ENCODE peak calls at places on chromosomes 16 and 17, in five cellular contexts. V is left ventricle myocardium inferior, S is PC-3, L is left lung, K is MG63. O is an unnamed sample. For H3K9me3, the result is how much of the 10 kb centered on the place peaks cover.

GRCh38 chr16:19382887-19383816 is 34.5 kb upstream of the TMC5 start:
- DNase-seq in V (no peak), S (peak), L (peak), K (peak), O (no peak)

GRCh38 chr17:82019905-82020873 is 2.5 kb downstream of the CENPX start:
- DNase-seq in V (peak), S (peak), L (no peak), K (peak), O (peak)

GRCh38 chr16:51431517-51432241 is 280.6 kb upstream of the SALL1 start:
- DNase-seq in V (no peak), S (no peak), L (no peak), K (peak), O (no peak)

GRCh38 chr17:80006339-80006720 is 29.3 kb downstream of the TBC1D16 start:
- DNase-seq in V (no peak), S (no peak), L (no peak), K (no peak), O (no peak)

GRCh38 chr16:87051526-87052320 is 265.5 kb downstream of the C16orf95 start:
- DNase-seq in V (no peak), S (no peak), L (no peak), K (no peak), O (no peak)

GRCh38 chr16:3112058-3112880 is at the start of gene ZNF205:
- DNase-seq in V (peak), S (peak), L (peak), K (peak), O (no peak)

GRCh38 chr17:42233994-42234393 is 39.7 kb upstream of the GHDC start:
- DNase-seq in V (no peak), S (no peak), L (no peak), K (no peak), O (no peak)

GRCh38 chr16:3467920-3468319 is 24.4 kb downstream of the NAA60 start:
- DNase-seq in V (no peak), S (peak), L (no peak), K (peak), O (no peak)

GRCh38 chr17:31629696-31630470 is 229.2 kb downstream of the COPRS start:
- DNase-seq in V (no peak), S (no peak), L (no peak), K (peak), O (no peak)

GRCh38 chr17:47891545-47892088 is 4.4 kb upstream of the SP2 start:
- DNase-seq in V (no peak), S (no peak), L (no peak), K (no peak), O (no peak)

GRCh38 chr16:4214215-4214621 is 27.7 kb downstream of the SRL start:
- DNase-seq in V (no peak), S (peak), L (no peak), K (peak), O (no peak)

GRCh38 chr16:66205287-66206167 is 161.0 kb upstream of the CDH5 start:
- DNase-seq in V (no peak), S (peak), L (no peak), K (peak), O (no peak)

GRCh38 chr17:68428498-68429172 is 28.7 kb downstream of the WIPI1 start:
- DNase-seq in V (no peak), S (no peak), L (no peak), K (no peak), O (no peak)

DNA sequence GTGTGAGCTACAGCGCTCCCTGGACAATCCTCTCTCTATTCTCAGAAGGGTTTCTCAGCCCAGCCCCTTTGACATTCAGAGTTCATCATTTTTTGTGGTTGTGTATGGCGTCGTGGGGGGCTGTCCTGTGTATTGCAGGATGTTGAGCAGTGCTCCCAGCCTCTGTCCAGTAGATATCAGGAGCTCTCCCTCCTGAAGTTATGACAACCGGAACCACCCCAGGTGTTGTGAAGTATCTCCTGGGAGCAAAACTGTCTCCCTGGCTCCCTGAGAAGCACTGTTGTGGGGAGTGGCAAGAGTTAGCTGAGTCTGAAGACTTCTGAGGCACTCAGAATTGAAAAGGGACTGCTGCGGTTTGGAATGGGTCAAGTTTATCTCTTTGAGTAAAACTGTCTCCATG is 56.0 kb upstream of the MGAT5B start:
- DNase-seq in V (no peak), S (no peak), L (no peak), K (no peak), O (no peak)
- H3K9me3 ChIP-seq in V (under half), S (under half), L (under half), K (under half), O (under half)

GRCh38 chr17:33501185-33501584 is 208.1 kb upstream of the ASIC2 start:
- DNase-seq in V (no peak), S (no peak), L (no peak), K (no peak), O (no peak)

GRCh38 chr17:33497623-33498022 is 204.5 kb upstream of the ASIC2 start:
- DNase-seq in V (no peak), S (no peak), L (no peak), K (no peak), O (no peak)

GRCh38 chr17:33499025-33499424 is 205.9 kb upstream of the ASIC2 start:
- DNase-seq in V (no peak), S (no peak), L (no peak), K (no peak), O (no peak)

GRCh38 chr17:33498069-33498468 is 205.0 kb upstream of the ASIC2 start:
- DNase-seq in V (no peak), S (no peak), L (no peak), K (no peak), O (no peak)

GRCh38 chr17:33500141-33500540 is 207.0 kb upstream of the ASIC2 start:
- DNase-seq in V (no peak), S (no peak), L (no peak), K (peak), O (no peak)
- H3K9me3 ChIP-seq in V (under half), S (under half), L (under half), K (under half), O (under half)

GRCh38 chr16:847151-847550 is 46.6 kb upstream of the GNG13 start:
- DNase-seq in V (no peak), S (no peak), L (no peak), K (no peak), O (no peak)

GRCh38 chr16:851209-851810 is 50.8 kb upstream of the GNG13 start:
- DNase-seq in V (no peak), S (no peak), L (no peak), K (no peak), O (no peak)

GRCh38 chr16:850668-851067 is 50.1 kb upstream of the GNG13 start:
- DNase-seq in V (no peak), S (no peak), L (no peak), K (no peak), O (no peak)

GRCh38 chr16:847681-848445 is 47.3 kb upstream of the GNG13 start:
- DNase-seq in V (no peak), S (no peak), L (no peak), K (no peak), O (no peak)

GRCh38 chr16:848510-849253 is 48.1 kb upstream of the GNG13 start:
- DNase-seq in V (no peak), S (no peak), L (no peak), K (no peak), O (no peak)
- H3K9me3 ChIP-seq in V (under half), S (under half), L (under half), K (under half), O (under half)

GRCh38 chr17:27157297-27157696 is 136.6 kb upstream of the WSB1 start:
- DNase-seq in V (no peak), S (no peak), L (no peak), K (no peak), O (no peak)

GRCh38 chr17:27155866-27156265 is 138.0 kb upstream of the WSB1 start:
- DNase-seq in V (peak), S (no peak), L (no peak), K (no peak), O (no peak)

GRCh38 chr17:27153005-27153404 is 140.9 kb upstream of the WSB1 start:
- DNase-seq in V (no peak), S (no peak), L (no peak), K (peak), O (no peak)

GRCh38 chr17:27157898-27158297 is 136.0 kb upstream of the WSB1 start:
- DNase-seq in V (no peak), S (no peak), L (no peak), K (no peak), O (no peak)

DNA sequence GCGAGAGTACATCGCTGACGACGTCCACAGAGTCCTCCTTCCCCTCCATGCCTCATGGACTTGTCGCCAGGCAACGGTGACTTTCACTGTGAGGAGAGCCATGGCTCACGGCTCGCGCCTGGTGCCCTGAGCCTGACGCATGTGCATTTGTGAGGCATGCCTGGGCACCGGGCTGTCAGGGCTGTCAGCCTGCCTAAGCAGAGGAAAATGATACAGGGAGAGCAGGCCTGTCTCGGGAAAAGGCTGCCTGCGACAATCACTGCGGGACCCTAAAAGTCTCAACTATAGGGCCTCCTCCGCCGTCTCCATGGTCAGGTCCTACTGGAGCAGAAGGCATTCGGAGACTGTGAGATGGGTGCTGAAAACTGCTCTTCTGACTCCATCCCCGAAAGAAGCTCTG is 135.5 kb upstream of the WSB1 start:
- DNase-seq in V (no peak), S (no peak), L (no peak), K (no peak), O (no peak)
- H3K9me3 ChIP-seq in V (under half), S (under half), L (under half), K (under half), O (under half)

DNA sequence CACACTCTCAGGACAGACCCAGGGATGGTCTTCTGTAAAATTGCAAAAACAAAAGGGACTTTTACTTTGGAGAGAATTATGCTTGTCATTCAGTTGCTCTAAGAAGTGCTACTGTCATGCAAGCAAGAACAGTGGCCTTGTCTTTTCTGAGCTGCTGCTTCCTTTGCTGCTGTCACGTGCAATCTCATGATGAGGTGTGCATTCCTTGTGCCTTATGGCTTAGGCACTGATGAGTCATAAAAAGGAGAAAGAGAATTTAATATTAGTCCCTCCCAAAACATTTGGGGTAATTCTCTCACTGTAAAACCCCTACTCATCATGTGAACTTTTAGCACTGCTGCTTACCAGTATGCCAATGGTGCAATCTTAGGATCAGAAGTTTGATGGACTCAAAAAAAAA is 2051.3 kb downstream of the TP53TG3F start:
- DNase-seq in V (no peak), S (no peak), L (no peak), K (no peak), O (no peak)
- H3K9me3 ChIP-seq in V (under half), S (under half), L (under half), K (under half), O (under half)

GRCh38 chr16:35449663-35450062 is 1990.3 kb downstream of the TP53TG3F start:
- DNase-seq in V (no peak), S (no peak), L (no peak), K (no peak), O (no peak)

GRCh38 chr16:35452471-35452870 is 1993.1 kb downstream of the TP53TG3F start:
- DNase-seq in V (no peak), S (no peak), L (no peak), K (no peak), O (no peak)

GRCh38 chr16:35447010-35447558 is 1987.7 kb downstream of the TP53TG3F start:
- DNase-seq in V (no peak), S (no peak), L (no peak), K (no peak), O (no peak)

DNA sequence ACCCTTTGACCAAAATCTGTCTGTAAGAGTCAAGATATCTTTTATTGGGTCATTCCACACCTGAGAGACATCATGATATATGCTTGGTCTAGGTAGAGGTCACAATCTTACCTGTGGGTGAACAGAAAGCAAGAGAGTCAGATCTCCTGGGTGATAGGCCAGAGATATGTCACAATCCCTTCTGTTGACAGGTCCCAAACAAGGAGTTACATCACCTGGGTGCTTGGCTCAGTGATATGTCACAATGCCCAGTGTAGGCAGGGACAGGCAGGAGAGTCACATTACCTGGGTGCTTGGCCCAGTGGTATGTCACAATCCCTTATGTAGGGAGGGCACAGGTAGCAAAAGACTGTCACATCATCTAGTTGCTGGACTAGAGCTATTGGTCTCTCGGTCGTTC is 1991.2 kb downstream of the TP53TG3F start:
- DNase-seq in V (no peak), S (no peak), L (no peak), K (no peak), O (no peak)
- H3K9me3 ChIP-seq in V (half or more), S (under half), L (half or more), K (under half), O (under half)

GRCh38 chr17:44379887-44380286 is 9.6 kb downstream of the ITGA2B start:
- DNase-seq in V (no peak), S (no peak), L (no peak), K (no peak), O (no peak)
- H3K9me3 ChIP-seq in V (under half), S (under half), L (under half), K (under half), O (under half)

O was measured in T-helper 17 cell.